ENCODE peak calls at places on chromosomes 1 and 21, in six cellular contexts. O is pancreas, W is prostate gland, E is MCF 10A, R is GM13976, X is fibroblast of lung. S is an unnamed sample.
A peak's percentile ranks its signal among the peaks of the same experiment; 100 is the strongest.

GRCh38 chr1:16181887-16182719 is 26.2 kb upstream of the EPHA2 start:
- DNase-seq in E (peak; percentile 91), W (peak; percentile 89), R (no peak), O (peak; percentile 79), X (peak; percentile 91), S (peak; percentile 68)

GRCh38 chr1:22786101-22786500 is 75.5 kb downstream of the EPHB2 start:
- DNase-seq in W (no peak), X (no peak), R (no peak), O (no peak), E (no peak), S (no peak)

GRCh38 chr21:43959231-43960041 is 52.7 kb upstream of the TRAPPC10 start:
- DNase-seq in X (no peak), W (no peak), R (no peak), E (no peak), O (peak; percentile 46), S (no peak)

GRCh38 chr1:74513396-74513795 is 985 bp upstream of the LRRC53 start:
- DNase-seq in R (no peak), O (no peak), X (no peak), E (peak; percentile 17), W (no peak), S (no peak)

GRCh38 chr1:160971618-160972056 is 17.0 kb upstream of the ITLN2 start:
- DNase-seq in X (no peak), O (no peak), E (no peak), R (no peak), W (no peak), S (no peak)

GRCh38 chr1:54615531-54616245 is 7.6 kb downstream of the FAM151A start:
- DNase-seq in O (no peak), W (peak; percentile 56), E (peak; percentile 37), R (no peak), X (no peak), S (no peak)

GRCh38 chr1:206507395-206508129 is at the start of gene RASSF5:
- DNase-seq in O (peak; percentile 96), X (peak; percentile 61), R (peak; percentile 91), E (peak; percentile 87), W (peak; percentile 89), S (peak; percentile 75)

GRCh38 chr21:29208666-29209059 is 78.2 kb downstream of the MAP3K7CL start:
- DNase-seq in O (no peak), W (no peak), R (peak; percentile 26), E (no peak), X (peak; percentile 84), S (no peak)

GRCh38 chr1:54542120-54542961 is 5.7 kb upstream of the ACOT11 start:
- DNase-seq in O (peak; percentile 86), R (peak; percentile 76), E (peak; percentile 95), W (peak; percentile 83), X (peak; percentile 30), S (peak; percentile 83)

GRCh38 chr1:24983006-24983680 is 53.1 kb upstream of the RUNX3 start:
- DNase-seq in X (no peak), O (no peak), W (no peak), E (no peak), R (no peak), S (no peak)

GRCh38 chr1:227567256-227567655 is 3.9 kb downstream of the ZNF678 start:
- DNase-seq in X (no peak), W (no peak), O (no peak), R (no peak), E (no peak), S (no peak)

GRCh38 chr21:42975886-42976608 is 1.7 kb downstream of the PKNOX1 start:
- DNase-seq in E (no peak), O (no peak), X (peak; percentile 32), R (no peak), W (no peak), S (no peak)

GRCh38 chr1:212465311-212465710 is 32.6 kb downstream of the NENF start:
- DNase-seq in O (no peak), E (no peak), X (no peak), W (no peak), R (no peak), S (no peak)

GRCh38 chr21:15442743-15443142 is 287.0 kb upstream of the USP25 start:
- DNase-seq in X (no peak), O (no peak), E (no peak), R (no peak), W (no peak), S (peak; percentile 18)

GRCh38 chr1:91846007-91846620 is 39.8 kb downstream of the TGFBR3 start:
- DNase-seq in E (peak; percentile 91), R (no peak), X (peak; percentile 83), W (peak; percentile 21), O (no peak), S (no peak)

GRCh38 chr1:2642560-2643413 is 10.0 kb upstream of the MMEL1 start:
- DNase-seq in W (peak; percentile 87), O (peak; percentile 95), X (peak; percentile 87), E (peak; percentile 87), R (peak; percentile 100), S (peak; percentile 96)

GRCh38 chr1:5753431-5754078 is 238.7 kb downstream of the NPHP4 start:
- DNase-seq in E (no peak), X (no peak), O (peak; percentile 29), R (no peak), W (no peak), S (no peak)

GRCh38 chr1:201556841-201557571 is 18.1 kb downstream of the NAV1 start:
- DNase-seq in R (no peak), E (no peak), W (no peak), O (no peak), X (peak; percentile 46), S (no peak)

GRCh38 chr1:46221749-46222148 is 18.6 kb downstream of the LURAP1 start:
- DNase-seq in O (no peak), X (no peak), W (no peak), E (no peak), R (no peak), S (peak; percentile 50)

DNA sequence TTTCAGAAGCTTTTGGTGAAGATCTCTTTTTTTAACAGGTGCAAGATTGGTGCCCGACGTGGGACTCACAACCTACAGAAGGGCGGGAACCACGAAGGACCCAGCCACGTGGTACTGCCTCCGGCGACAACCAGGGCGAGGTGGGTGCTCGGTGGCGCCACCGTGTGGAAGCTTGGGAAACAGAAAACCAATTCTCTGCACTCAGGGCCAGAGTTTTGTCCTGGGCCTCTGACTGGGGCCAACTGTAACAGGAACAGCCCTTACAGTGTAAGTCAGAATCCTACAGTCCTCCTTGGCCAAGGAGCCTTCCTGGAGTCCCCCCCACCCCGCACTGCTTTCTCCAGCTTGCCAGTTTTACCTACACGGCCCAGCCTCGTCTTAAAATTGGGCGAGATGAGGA is 11.6 kb upstream of the S100A7A start:
- DNase-seq in R (peak; percentile 65), W (no peak), O (no peak), X (no peak), E (peak; percentile 73), S (peak; percentile 28)
- TF ChIP-seq CTCF in R (peak; percentile 41), W (peak; percentile 30), O (no peak), X (no peak), E (peak; percentile 86), S (peak; percentile 11)

DNA sequence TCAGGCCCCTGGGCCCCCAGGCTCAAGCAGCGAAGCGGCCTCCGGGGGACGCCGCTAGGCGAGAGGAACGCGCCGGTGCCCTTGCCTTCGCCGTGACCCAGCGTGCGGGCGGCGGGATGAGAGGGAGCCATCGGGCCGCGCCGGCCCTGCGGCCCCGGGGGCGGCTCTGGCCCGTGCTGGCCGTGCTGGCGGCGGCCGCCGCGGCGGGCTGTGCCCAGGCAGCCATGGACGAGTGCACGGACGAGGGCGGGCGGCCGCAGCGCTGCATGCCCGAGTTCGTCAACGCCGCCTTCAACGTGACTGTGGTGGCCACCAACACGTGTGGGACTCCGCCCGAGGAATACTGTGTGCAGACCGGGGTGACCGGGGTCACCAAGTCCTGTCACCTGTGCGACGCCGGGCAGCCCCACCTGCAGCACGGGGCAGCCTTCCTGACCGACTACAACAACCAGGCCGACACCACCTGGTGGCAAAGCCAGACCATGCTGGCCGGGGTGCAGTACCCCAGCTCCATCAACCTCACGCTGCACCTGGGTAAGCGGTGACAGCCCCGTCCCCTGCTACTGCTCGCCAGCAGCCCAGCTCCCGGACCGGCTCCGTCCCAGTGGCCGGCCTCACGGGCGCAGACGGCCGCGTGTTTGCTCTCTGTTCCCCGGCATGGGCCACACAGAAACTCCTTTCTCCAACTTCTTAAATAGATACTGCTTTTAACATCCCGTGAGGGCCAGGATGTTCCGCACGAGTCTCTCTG is 556 bp downstream of the LAMC1 start:
- DNase-seq in R (peak; percentile 79), W (peak; percentile 86), X (peak; percentile 52), E (peak; percentile 90), O (peak; percentile 94), S (peak; percentile 64)
- TF ChIP-seq CTCF in R (peak; percentile 62), W (peak; percentile 57), X (no peak), E (peak; percentile 55), O (peak; percentile 34), S (peak; percentile 31)

GRCh38 chr1:162765788-162766187 is 24.7 kb upstream of the HSD17B7 start:
- DNase-seq in O (no peak), E (peak; percentile 27), R (no peak), X (no peak), W (no peak), S (no peak)
- TF ChIP-seq CTCF in O (no peak), E (no peak), R (no peak), X (no peak), W (no peak), S (no peak)

DNA sequence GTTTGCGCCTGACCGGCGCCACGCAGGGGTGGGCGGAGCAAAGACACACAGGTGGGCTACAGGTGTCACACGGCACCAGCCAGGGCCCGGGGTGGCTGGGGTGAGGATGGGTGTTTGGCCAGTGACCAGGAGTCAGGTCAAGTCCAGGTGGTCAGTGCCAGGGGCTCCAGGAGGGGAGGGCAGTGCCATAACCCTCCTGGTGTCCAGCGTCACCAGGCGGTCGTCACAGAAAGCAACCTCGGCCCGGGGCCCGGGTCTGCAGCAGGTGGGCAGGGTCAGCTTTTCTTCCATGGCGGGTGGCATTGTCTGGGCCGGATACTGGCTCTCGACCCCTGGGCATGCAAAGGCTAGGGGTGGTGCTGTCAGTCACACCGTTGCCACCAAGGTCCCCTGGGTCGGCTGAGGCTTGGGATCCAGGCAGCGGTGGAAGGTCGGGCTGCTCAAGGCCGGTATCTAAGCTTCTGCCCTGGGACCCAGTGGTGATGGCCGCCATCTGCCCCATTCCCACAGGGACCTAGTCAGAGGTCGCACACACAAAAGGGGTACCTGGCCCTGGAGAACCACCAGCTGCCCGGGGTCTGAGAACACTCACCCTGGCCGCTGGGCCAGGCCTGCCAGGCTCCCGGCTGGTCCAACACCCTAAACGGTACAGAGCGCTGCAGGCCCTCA is 1.8 kb downstream of the FNDC10 start:
- DNase-seq in R (no peak), O (peak; percentile 81), E (no peak), W (no peak), X (no peak), S (no peak)
- TF ChIP-seq CTCF in R (no peak), O (no peak), E (no peak), W (no peak), X (no peak), S (no peak)

GRCh38 chr1:56814205-56814604 is 5.0 kb downstream of the FYB2 start:
- DNase-seq in E (no peak), O (no peak), W (no peak), R (no peak), X (no peak), S (no peak)
- TF ChIP-seq CTCF in E (no peak), O (no peak), W (no peak), R (no peak), X (no peak), S (no peak)

DNA sequence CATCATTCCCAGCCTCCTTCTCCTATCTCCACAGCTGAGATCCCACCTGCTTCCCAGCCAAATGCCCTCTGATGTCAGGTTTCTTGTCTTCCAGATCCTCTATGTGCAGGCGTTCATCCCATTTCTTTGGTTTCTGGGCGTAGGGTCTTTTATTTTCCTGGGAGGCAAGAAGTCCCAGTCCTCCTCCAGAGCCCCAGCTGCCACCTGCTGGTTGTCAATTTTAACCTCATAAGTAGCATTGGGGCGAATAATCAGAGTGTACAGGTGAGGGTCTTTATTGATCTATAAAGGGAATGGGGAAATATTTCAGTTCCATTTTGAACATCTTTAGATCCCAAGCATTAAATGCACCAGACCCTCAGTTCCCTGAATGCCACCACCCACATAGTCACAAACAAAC is 47.2 kb upstream of the EPS15 start:
- DNase-seq in X (no peak), E (no peak), O (no peak), W (no peak), R (no peak), S (no peak)
- TF ChIP-seq CTCF in X (no peak), E (no peak), O (no peak), W (no peak), R (no peak), S (no peak)

S was measured in nephron progenitor cell.